ENCODE peak calls at places on chromosomes 11 and 22, in nine cellular contexts. J is transverse colon, A is sigmoid colon, H is suprapubic skin, B is tibial nerve, K is stomach, S is esophagus muscularis mucosa, E is H1, G is ovary. I is an unnamed sample. For H3K36me3, the result is how much of the 10 kb centered on the place peaks cover.

GRCh38 chr11:2325719-2326118 is 23.9 kb downstream of the TSPAN32 start:
- DNase-seq in J (no peak), A (no peak), H (peak), B (no peak), K (no peak), S (no peak), E (no peak), G (no peak), I (peak)

GRCh38 chr11:87351671-87352070 is 313.9 kb downstream of the TMEM135 start:
- DNase-seq in J (no peak), A (no peak), H (no peak), B (no peak), K (no peak), S (no peak), E (no peak), G (no peak), I (no peak)

GRCh38 chr11:65558002-65558784 is at the start of gene LTBP3:
- DNase-seq in J (peak), A (peak), H (peak), B (peak), K (peak), S (no peak), E (peak), G (peak), I (peak)

GRCh38 chr11:10122337-10123197 is 171.5 kb downstream of the SBF2 start:
- DNase-seq in J (no peak), A (peak), H (no peak), B (peak), K (no peak), S (no peak), E (no peak), G (peak), I (no peak)

GRCh38 chr11:11000546-11001283 is 142.9 kb upstream of the ZBED5 start:
- DNase-seq in J (peak), A (peak), H (no peak), B (no peak), K (no peak), S (no peak), E (no peak), G (no peak), I (no peak)

GRCh38 chr11:111975076-111975806 is 38.1 kb downstream of the DIXDC1 start:
- DNase-seq in J (no peak), A (no peak), H (no peak), B (no peak), K (no peak), S (no peak), E (no peak), G (no peak), I (peak)

GRCh38 chr11:7004482-7004881 is 15.7 kb downstream of the ZNF214 start:
- DNase-seq in J (peak), A (no peak), H (no peak), B (peak), K (no peak), S (no peak), E (no peak), G (no peak), I (no peak)

GRCh38 chr11:83092488-83093384 is 21.0 kb upstream of the RAB30 start:
- DNase-seq in J (peak), A (no peak), H (no peak), B (no peak), K (peak), S (no peak), E (no peak), G (no peak), I (no peak)

GRCh38 chr11:115420524-115420923 is 83.7 kb downstream of the CADM1 start:
- DNase-seq in J (no peak), A (no peak), H (no peak), B (no peak), K (no peak), S (no peak), E (no peak), G (no peak), I (no peak)

GRCh38 chr11:131491503-131491902 is 121.1 kb downstream of the NTM start:
- DNase-seq in J (no peak), A (no peak), H (no peak), B (no peak), K (no peak), S (no peak), E (no peak), G (no peak), I (no peak)

GRCh38 chr11:2512431-2513407 is 67.9 kb downstream of the KCNQ1 start:
- DNase-seq in J (peak), A (no peak), H (peak), B (no peak), K (peak), S (no peak), E (peak), G (peak), I (peak)

GRCh38 chr11:10694481-10695239 is 1.1 kb upstream of the IRAG1 start:
- DNase-seq in J (no peak), A (no peak), H (no peak), B (no peak), K (no peak), S (no peak), E (no peak), G (no peak), I (no peak)

GRCh38 chr11:119029340-119030028 is 1.2 kb downstream of the SLC37A4 start:
- DNase-seq in J (peak), A (peak), H (no peak), B (peak), K (peak), S (no peak), E (no peak), G (peak), I (no peak)

GRCh38 chr22:47386812-47387510 is 624.5 kb downstream of the TBC1D22A start:
- DNase-seq in J (no peak), A (peak), H (no peak), B (no peak), K (no peak), S (no peak), E (no peak), G (no peak), I (no peak)

GRCh38 chr22:38870312-38870741 is 1.7 kb downstream of the CBX6 start:
- DNase-seq in J (peak), A (peak), H (peak), B (peak), K (peak), S (no peak), E (peak), G (peak), I (peak)

GRCh38 chr11:1517117-1518005 is 30.8 kb upstream of the MOB2 start:
- DNase-seq in J (no peak), A (no peak), H (no peak), B (no peak), K (no peak), S (no peak), E (no peak), G (no peak), I (no peak)

GRCh38 chr11:106076421-106076922 is 675 bp downstream of the KBTBD3 start:
- DNase-seq in J (peak), A (peak), H (no peak), B (peak), K (no peak), S (no peak), E (no peak), G (no peak), I (peak)

GRCh38 chr11:127965947-127966668 is 621.2 kb downstream of the ETS1 start:
- DNase-seq in J (no peak), A (no peak), H (no peak), B (no peak), K (no peak), S (no peak), E (no peak), G (no peak), I (no peak)

GRCh38 chr22:18050065-18050464 is 25.7 kb upstream of the MICAL3 start:
- DNase-seq in J (no peak), A (no peak), H (no peak), B (no peak), K (no peak), S (no peak), E (no peak), G (no peak), I (no peak)

GRCh38 chr11:2215561-2216399 is 44.2 kb upstream of the TH start:
- DNase-seq in J (no peak), A (peak), H (peak), B (no peak), K (no peak), S (peak), E (no peak), G (no peak), I (peak)

GRCh38 chr11:44454686-44455085 is 110.8 kb upstream of the CD82 start:
- DNase-seq in J (no peak), A (no peak), H (peak), B (no peak), K (no peak), S (no peak), E (no peak), G (no peak), I (no peak)

GRCh38 chr22:39144101-39144815 is 8.2 kb downstream of the CBX7 start:
- DNase-seq in J (peak), A (peak), H (no peak), B (no peak), K (peak), S (no peak), E (no peak), G (no peak), I (peak)

GRCh38 chr22:50189184-50189848 is 3.6 kb downstream of the TRABD start:
- DNase-seq in J (peak), A (no peak), H (no peak), B (no peak), K (peak), S (no peak), E (no peak), G (no peak), I (no peak)

GRCh38 chr11:72683782-72684200 is 9.6 kb upstream of the PDE2A start:
- DNase-seq in J (peak), A (no peak), H (peak), B (peak), K (peak), S (peak), E (peak), G (peak), I (peak)

GRCh38 chr11:117851091-117851490 is 25.4 kb downstream of the FXYD6 start:
- DNase-seq in J (no peak), A (peak), H (no peak), B (no peak), K (no peak), S (no peak), E (no peak), G (peak), I (no peak)

GRCh38 chr11:14082338-14082737 is 119.8 kb downstream of the SPON1 start:
- DNase-seq in J (no peak), A (no peak), H (no peak), B (no peak), K (no peak), S (no peak), E (no peak), G (no peak), I (no peak)
- H3K36me3 ChIP-seq in J (under half), A (under half), H (under half), B (under half), K (under half), S (under half), E (under half), G (under half), I (under half)

GRCh38 chr11:129618046-129618569 is 197.5 kb upstream of the TMEM45B start:
- DNase-seq in J (no peak), A (no peak), H (no peak), B (no peak), K (no peak), S (no peak), E (no peak), G (no peak), I (peak)

GRCh38 chr11:129625930-129626329 is 189.7 kb upstream of the TMEM45B start:
- DNase-seq in J (no peak), A (no peak), H (no peak), B (no peak), K (no peak), S (no peak), E (no peak), G (no peak), I (no peak)

DNA sequence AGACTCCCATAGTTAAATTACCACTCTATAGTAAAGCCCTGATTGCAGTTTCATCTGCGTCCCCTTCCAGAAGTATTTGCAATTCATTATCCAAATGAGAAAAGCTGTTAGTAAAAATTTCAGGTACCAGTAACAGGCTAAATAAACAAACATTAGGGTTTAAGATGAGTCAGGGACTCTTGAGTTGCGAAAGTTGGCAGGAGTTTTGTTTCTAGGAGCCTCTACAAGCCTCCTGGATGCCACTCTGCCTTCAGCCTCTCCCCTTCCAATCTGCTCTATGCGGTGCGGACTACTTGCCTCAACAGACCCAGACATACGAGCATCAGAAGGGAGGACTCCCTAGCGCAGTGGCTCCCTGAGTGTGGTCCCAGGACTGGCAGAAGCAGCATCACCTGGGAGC is 194.9 kb upstream of the TMEM45B start:
- DNase-seq in J (no peak), A (no peak), H (no peak), B (no peak), K (no peak), S (no peak), E (no peak), G (no peak), I (peak)
- TF ChIP-seq EP300 in J (no peak), A (no peak), H (no peak), B (no peak), K (no peak), S (no peak), E (no peak), G (no peak), I (no peak)

DNA sequence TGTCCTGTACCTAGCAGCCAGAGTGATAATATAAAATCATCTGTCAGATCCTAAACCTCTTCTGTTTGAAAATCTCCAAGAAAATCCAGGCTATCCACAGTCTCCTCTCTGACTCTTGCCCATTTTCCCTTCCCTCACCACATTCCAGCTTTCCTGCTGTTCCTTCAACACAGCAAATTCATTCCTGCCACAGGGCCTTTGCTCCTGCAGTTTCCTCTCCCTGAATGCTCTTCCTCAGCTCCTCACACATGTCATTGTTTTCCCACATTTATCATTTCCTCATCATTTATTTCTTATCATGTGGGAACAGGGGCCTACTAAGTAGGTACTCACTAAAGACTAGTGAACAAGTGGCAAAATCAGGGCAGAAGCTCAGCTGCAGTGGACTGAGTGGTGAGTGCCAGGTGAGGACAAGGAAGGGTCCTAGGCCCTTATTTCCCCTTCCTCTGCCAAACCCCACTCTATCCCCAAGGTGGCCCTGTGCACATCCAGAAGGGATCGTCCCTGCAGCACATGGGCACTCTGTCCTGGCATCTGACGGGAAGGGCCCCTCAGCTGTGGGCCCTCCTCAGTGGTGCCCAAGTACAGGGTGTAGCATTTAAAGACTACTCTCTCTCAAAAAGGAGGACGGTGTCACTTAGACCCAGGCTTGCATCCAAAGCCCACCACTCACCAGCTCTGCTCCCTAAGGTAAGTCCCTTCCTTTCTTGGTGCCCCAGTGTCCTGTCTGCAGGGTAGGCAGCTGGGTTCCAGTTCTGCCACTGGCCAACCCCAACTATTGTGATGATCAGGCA is 2.0 kb downstream of the LRRC32 start:
- DNase-seq in J (peak), A (peak), H (peak), B (no peak), K (no peak), S (no peak), E (no peak), G (no peak), I (no peak)
- H3K4me3 ChIP-seq in J (peak), A (peak), H (peak), B (peak), K (peak), S (peak), E (no peak), G (no peak), I (peak)

DNA sequence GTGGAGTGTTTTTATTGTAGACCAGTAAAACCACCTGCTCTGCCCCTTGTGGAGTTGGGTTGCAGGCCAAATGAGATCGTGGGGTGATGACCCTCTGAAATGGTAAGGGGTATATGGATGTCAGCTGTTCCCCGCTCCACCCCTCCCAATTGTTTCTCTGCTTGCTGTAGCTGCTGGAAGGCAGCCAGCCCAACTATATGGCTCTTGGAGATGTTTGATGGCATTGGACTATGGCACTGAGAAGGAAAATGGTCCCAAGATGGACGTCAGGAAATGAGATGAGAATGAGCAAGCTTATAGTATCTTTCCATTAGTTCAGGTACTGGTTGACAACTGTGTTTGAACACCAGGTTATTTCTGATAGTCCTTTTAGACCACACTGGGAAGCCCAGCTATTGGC is 94.8 kb upstream of the SORL1-AS1 start:
- DNase-seq in J (peak), A (no peak), H (no peak), B (no peak), K (no peak), S (no peak), E (no peak), G (no peak), I (no peak)
- H3K36me3 ChIP-seq in J (under half), A (under half), H (under half), B (under half), K (under half), S (under half), E (under half), G (under half), I (under half)

GRCh38 chr11:85874265-85874664 is 19.1 kb downstream of the CCDC83 start:
- DNase-seq in J (no peak), A (no peak), H (no peak), B (no peak), K (no peak), S (no peak), E (no peak), G (no peak), I (no peak)
- TF ChIP-seq EP300 in J (no peak), A (no peak), H (no peak), B (no peak), K (no peak), S (no peak), E (no peak), G (no peak), I (no peak)

DNA sequence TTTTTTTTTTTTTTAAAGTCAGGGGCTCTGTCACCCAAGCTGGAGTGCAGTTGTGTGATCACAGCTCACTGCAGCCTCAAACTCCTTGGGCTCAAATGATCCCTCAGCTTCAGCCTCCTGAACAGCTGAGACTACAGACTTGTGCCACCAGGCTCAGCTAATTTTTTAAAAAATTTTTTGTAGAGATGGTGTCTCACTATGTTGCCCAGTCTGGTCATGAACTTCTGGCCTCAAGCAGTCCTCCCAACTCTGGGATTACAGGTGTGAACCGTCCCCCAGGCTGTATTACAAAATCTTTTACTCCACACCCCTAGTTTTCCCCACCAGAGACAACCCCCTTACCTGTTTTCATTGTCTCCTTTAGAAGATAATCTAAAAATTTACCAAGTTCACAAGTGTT is 1.9 kb downstream of the CCDC117 start:
- DNase-seq in J (no peak), A (no peak), H (no peak), B (no peak), K (no peak), S (no peak), E (no peak), G (no peak), I (no peak)
- H3K4me3 ChIP-seq in J (no peak), A (no peak), H (no peak), B (no peak), K (peak), S (peak), E (no peak), G (no peak), I (peak)

GRCh38 chr22:41157083-41157482 is 48.0 kb upstream of the L3MBTL2 start:
- DNase-seq in J (no peak), A (no peak), H (no peak), B (no peak), K (no peak), S (no peak), E (no peak), G (no peak), I (no peak)

GRCh38 chr22:41147722-41148121 is 55.3 kb downstream of the EP300 start:
- DNase-seq in J (no peak), A (no peak), H (no peak), B (no peak), K (no peak), S (no peak), E (no peak), G (no peak), I (no peak)

DNA sequence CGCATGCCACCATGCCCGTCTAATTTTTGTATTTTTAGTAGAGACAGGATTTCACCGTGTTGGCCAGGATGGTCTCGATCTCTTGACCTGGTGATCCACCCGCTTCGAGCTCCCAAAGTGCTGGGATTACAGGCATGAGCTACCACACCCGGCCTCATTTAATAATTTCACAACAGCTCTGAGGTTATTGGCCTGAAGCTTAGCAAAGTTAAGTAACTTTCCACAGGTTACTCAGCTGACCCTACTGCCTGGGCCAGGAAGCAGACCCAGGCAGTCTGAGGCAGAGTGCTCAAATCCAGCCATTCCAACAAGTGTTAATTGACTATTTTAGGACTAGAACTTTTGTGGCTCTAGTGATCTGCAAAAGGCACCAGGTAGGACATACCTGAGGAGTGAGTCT is 52.2 kb upstream of the L3MBTL2 start:
- DNase-seq in J (no peak), A (no peak), H (no peak), B (no peak), K (no peak), S (no peak), E (no peak), G (no peak), I (no peak)
- H3K36me3 ChIP-seq in J (under half), A (half or more), H (half or more), B (half or more), K (half or more), S (half or more), E (half or more), G (under half), I (half or more)

I was measured in upper lobe of left lung.